ENCODE peak calls at places on chromosome 7, in four cellular contexts. One of them, this sample, is unnamed.
A peak's percentile ranks its signal among the peaks of the same experiment; 100 is the strongest.

GRCh38 chr7:70525991-70526390 is 606.0 kb upstream of the GALNT17 start:
- DNase-seq in GM04503: no peak
- DNase-seq in H9: no peak
- DNase-seq in left colon: no peak
- DNase-seq in this sample: no peak

GRCh38 chr7:27459729-27460048 is 203.0 kb downstream of the HIBADH start:
- DNase-seq in GM04503: peak; percentile 77
- DNase-seq in H9: no peak
- DNase-seq in left colon: no peak
- DNase-seq in this sample: no peak

GRCh38 chr7:24024689-24025088 is 259.3 kb upstream of the NPY start:
- DNase-seq in GM04503: no peak
- DNase-seq in left colon: no peak
- DNase-seq in H9: no peak
- DNase-seq in this sample: no peak

GRCh38 chr7:28383949-28384348 is 28.4 kb upstream of the CREB5 start:
- DNase-seq in GM04503: no peak
- DNase-seq in left colon: no peak
- DNase-seq in H9: no peak
- DNase-seq in this sample: no peak

GRCh38 chr7:1226155-1226901 is 6.3 kb upstream of the UNCX start:
- DNase-seq in H9: peak; percentile 50
- DNase-seq in left colon: no peak
- DNase-seq in GM04503: no peak
- DNase-seq in this sample: no peak

GRCh38 chr7:132758983-132759382 is 182.7 kb upstream of the PLXNA4 start:
- DNase-seq in left colon: no peak
- DNase-seq in GM04503: no peak
- DNase-seq in H9: no peak
- DNase-seq in this sample: no peak

GRCh38 chr7:91034459-91035368 is 229.5 kb upstream of the FZD1 start:
- DNase-seq in GM04503: no peak
- DNase-seq in left colon: peak; percentile 55
- DNase-seq in H9: peak; percentile 53
- DNase-seq in this sample: peak; percentile 72

GRCh38 chr7:29865526-29865925 is 59.2 kb downstream of the WIPF3 start:
- DNase-seq in GM04503: peak; percentile 68
- DNase-seq in H9: no peak
- DNase-seq in left colon: no peak
- DNase-seq in this sample: no peak

GRCh38 chr7:55449205-55449991 is 84.3 kb downstream of the LANCL2 start:
- DNase-seq in GM04503: no peak
- DNase-seq in H9: no peak
- DNase-seq in left colon: no peak
- DNase-seq in this sample: no peak

GRCh38 chr7:55095672-55096071 is 76.9 kb downstream of the EGFR start:
- DNase-seq in GM04503: no peak
- DNase-seq in left colon: no peak
- DNase-seq in H9: no peak
- DNase-seq in this sample: no peak

GRCh38 chr7:66281678-66282593 is 76.8 kb downstream of the TPST1 start:
- DNase-seq in GM04503: peak; percentile 99
- DNase-seq in H9: no peak
- DNase-seq in left colon: no peak
- DNase-seq in this sample: no peak

GRCh38 chr7:151235091-151235787 is 3.0 kb downstream of the CHPF2 start:
- DNase-seq in H9: no peak
- DNase-seq in GM04503: no peak
- DNase-seq in left colon: no peak
- DNase-seq in this sample: no peak

GRCh38 chr7:138030679-138031351 is 28.9 kb upstream of the CREB3L2 start:
- DNase-seq in GM04503: no peak
- DNase-seq in left colon: no peak
- DNase-seq in H9: no peak
- DNase-seq in this sample: no peak

GRCh38 chr7:158452331-158452730 is 135.3 kb downstream of the PTPRN2 start:
- DNase-seq in H9: no peak
- DNase-seq in GM04503: no peak
- DNase-seq in left colon: no peak
- DNase-seq in this sample: no peak

GRCh38 chr7:5237286-5237685 is 45.5 kb upstream of the SLC29A4 start:
- DNase-seq in GM04503: peak; percentile 22
- DNase-seq in H9: no peak
- DNase-seq in left colon: peak; percentile 48
- DNase-seq in this sample: peak; percentile 84

GRCh38 chr7:142345817-142346216 is 88.0 kb upstream of the PRSS58 start:
- DNase-seq in left colon: no peak
- DNase-seq in GM04503: no peak
- DNase-seq in H9: no peak
- DNase-seq in this sample: no peak

GRCh38 chr7:15801041-15801440 is 114.6 kb upstream of the MEOX2 start:
- DNase-seq in GM04503: no peak
- DNase-seq in H9: no peak
- DNase-seq in left colon: no peak
- DNase-seq in this sample: no peak

GRCh38 chr7:107319724-107320228 is 150.1 kb upstream of the GPR22 start:
- DNase-seq in H9: no peak
- DNase-seq in GM04503: no peak
- DNase-seq in left colon: no peak
- DNase-seq in this sample: no peak

This sample was measured in sciatic nerve.